ENCODE peak calls at places on chromosomes 4 and X, in five cellular contexts. Z is CD4-positive, alpha-beta T cell; G is stimulated activated CD4-positive, alpha-beta T cell treated with anti-CD3 and anti-CD28 coated beads, Interleukin-2, amount 100 ng/mL, for 48 hours; L is Peyer's patch; J is fibroblast of mammary gland. H is an unnamed sample.

GRCh38 chr4:39937683-39938268 is 39.9 kb downstream of the PDS5A start:
- DNase-seq in Z (no peak), G (no peak), L (no peak), J (no peak), H (peak)

GRCh38 chrX:16828126-16828908 is 41.8 kb downstream of the RBBP7 start:
- DNase-seq in Z (no peak), G (no peak), L (no peak), J (peak), H (no peak)

GRCh38 chr4:5955201-5955821 is 62.4 kb upstream of the CRMP1 start:
- DNase-seq in Z (no peak), G (no peak), L (no peak), J (no peak), H (no peak)

GRCh38 chr4:147638942-147639341 is 21.7 kb downstream of the TMEM184C start:
- DNase-seq in Z (no peak), G (no peak), L (no peak), J (peak), H (no peak)

GRCh38 chr4:138899999-138900398 is 115.6 kb upstream of the NOCT start:
- DNase-seq in Z (no peak), G (no peak), L (no peak), J (no peak), H (no peak)

GRCh38 chrX:132615396-132616131 is 126.7 kb upstream of the MBNL3 start:
- DNase-seq in Z (peak), G (peak), L (no peak), J (peak), H (peak)

GRCh38 chrX:41664307-41665299 is 24.2 kb upstream of the GPR34 start:
- DNase-seq in Z (no peak), G (no peak), L (no peak), J (peak), H (no peak)

GRCh38 chr4:11914406-11914805 is 485.7 kb upstream of the HS3ST1 start:
- DNase-seq in Z (no peak), G (no peak), L (no peak), J (no peak), H (no peak)

GRCh38 chr4:14379148-14379547 is 623.1 kb upstream of the CPEB2 start:
- DNase-seq in Z (no peak), G (no peak), L (no peak), J (peak), H (no peak)

GRCh38 chr4:182380701-182381295 is 137.6 kb downstream of the TENM3 start:
- DNase-seq in Z (no peak), G (no peak), L (no peak), J (peak), H (no peak)

GRCh38 chr4:104128031-104128849 is 366.5 kb downstream of the CXXC4 start:
- DNase-seq in Z (no peak), G (no peak), L (no peak), J (no peak), H (no peak)

GRCh38 chr4:78735697-78736096 is 40.5 kb upstream of the BMP2K start:
- DNase-seq in Z (no peak), G (no peak), L (no peak), J (no peak), H (no peak)

GRCh38 chr4:152698012-152698499 is 18.3 kb upstream of the TMEM154 start:
- DNase-seq in Z (no peak), G (no peak), L (no peak), J (no peak), H (no peak)

H was measured in T-helper 2 cell.